ENCODE peak calls at places on chromosome 16, in six cellular contexts. One of them, this sample, is unnamed.

GRCh38 chr16:10598157-10598556 is 17.8 kb upstream of the EMP2 start:
- DNase-seq in NCI-H226: no peak
- DNase-seq in activated naive CD8-positive, alpha-beta T cell treated with anti-CD3 and anti-CD28 coated beads, Interleukin-2, amount 10 ng/mL, durations not matched to agents 7 days and 5 days: no peak
- DNase-seq in transverse colon: peak
- DNase-seq in tibial artery: no peak
- DNase-seq in Caki2: no peak
- DNase-seq in this sample: no peak

GRCh38 chr16:13848795-13849194 is 71.2 kb upstream of the ERCC4 start:
- DNase-seq in Caki2: no peak
- DNase-seq in transverse colon: no peak
- DNase-seq in tibial artery: no peak
- DNase-seq in activated naive CD8-positive, alpha-beta T cell treated with anti-CD3 and anti-CD28 coated beads, Interleukin-2, amount 10 ng/mL, durations not matched to agents 7 days and 5 days: no peak
- DNase-seq in NCI-H226: no peak
- DNase-seq in this sample: no peak

GRCh38 chr16:5621826-5622225 is 524.2 kb upstream of the EEF2KMT start:
- DNase-seq in NCI-H226: peak
- DNase-seq in tibial artery: no peak
- DNase-seq in transverse colon: no peak
- DNase-seq in activated naive CD8-positive, alpha-beta T cell treated with anti-CD3 and anti-CD28 coated beads, Interleukin-2, amount 10 ng/mL, durations not matched to agents 7 days and 5 days: no peak
- DNase-seq in Caki2: no peak
- DNase-seq in this sample: no peak

GRCh38 chr16:19330801-19331484 is 45.4 kb downstream of the CLEC19A start:
- DNase-seq in tibial artery: no peak
- DNase-seq in activated naive CD8-positive, alpha-beta T cell treated with anti-CD3 and anti-CD28 coated beads, Interleukin-2, amount 10 ng/mL, durations not matched to agents 7 days and 5 days: no peak
- DNase-seq in transverse colon: no peak
- DNase-seq in Caki2: peak
- DNase-seq in NCI-H226: no peak
- DNase-seq in this sample: no peak

GRCh38 chr16:813204-813915 is 12.8 kb upstream of the GNG13 start:
- DNase-seq in tibial artery: no peak
- DNase-seq in NCI-H226: no peak
- DNase-seq in transverse colon: peak
- DNase-seq in activated naive CD8-positive, alpha-beta T cell treated with anti-CD3 and anti-CD28 coated beads, Interleukin-2, amount 10 ng/mL, durations not matched to agents 7 days and 5 days: peak
- DNase-seq in Caki2: no peak
- DNase-seq in this sample: no peak

GRCh38 chr16:48452991-48453760 is 68.0 kb upstream of the SIAH1 start:
- DNase-seq in tibial artery: no peak
- DNase-seq in transverse colon: no peak
- DNase-seq in Caki2: no peak
- DNase-seq in activated naive CD8-positive, alpha-beta T cell treated with anti-CD3 and anti-CD28 coated beads, Interleukin-2, amount 10 ng/mL, durations not matched to agents 7 days and 5 days: no peak
- DNase-seq in NCI-H226: no peak
- DNase-seq in this sample: no peak

GRCh38 chr16:85286970-85287814 is 174.9 kb upstream of the CIBAR2 start:
- DNase-seq in tibial artery: peak
- DNase-seq in Caki2: no peak
- DNase-seq in transverse colon: no peak
- DNase-seq in NCI-H226: no peak
- DNase-seq in activated naive CD8-positive, alpha-beta T cell treated with anti-CD3 and anti-CD28 coated beads, Interleukin-2, amount 10 ng/mL, durations not matched to agents 7 days and 5 days: no peak
- DNase-seq in this sample: no peak

GRCh38 chr16:86681440-86681838 is 103.1 kb downstream of the FOXL1 start:
- DNase-seq in Caki2: no peak
- DNase-seq in tibial artery: peak
- DNase-seq in activated naive CD8-positive, alpha-beta T cell treated with anti-CD3 and anti-CD28 coated beads, Interleukin-2, amount 10 ng/mL, durations not matched to agents 7 days and 5 days: no peak
- DNase-seq in NCI-H226: no peak
- DNase-seq in transverse colon: no peak
- DNase-seq in this sample: no peak

GRCh38 chr16:89993971-89994370 is 25.3 kb downstream of the DBNDD1 start:
- DNase-seq in activated naive CD8-positive, alpha-beta T cell treated with anti-CD3 and anti-CD28 coated beads, Interleukin-2, amount 10 ng/mL, durations not matched to agents 7 days and 5 days: no peak
- DNase-seq in transverse colon: no peak
- DNase-seq in NCI-H226: no peak
- DNase-seq in tibial artery: no peak
- DNase-seq in Caki2: no peak
- DNase-seq in this sample: no peak

GRCh38 chr16:56013962-56014552 is 138.9 kb upstream of the CES5A start:
- DNase-seq in tibial artery: no peak
- DNase-seq in activated naive CD8-positive, alpha-beta T cell treated with anti-CD3 and anti-CD28 coated beads, Interleukin-2, amount 10 ng/mL, durations not matched to agents 7 days and 5 days: peak
- DNase-seq in transverse colon: peak
- DNase-seq in NCI-H226: peak
- DNase-seq in Caki2: peak
- DNase-seq in this sample: no peak

GRCh38 chr16:88591577-88592021 is 21.4 kb downstream of the ZC3H18 start:
- DNase-seq in tibial artery: peak
- DNase-seq in NCI-H226: no peak
- DNase-seq in transverse colon: peak
- DNase-seq in Caki2: no peak
- DNase-seq in activated naive CD8-positive, alpha-beta T cell treated with anti-CD3 and anti-CD28 coated beads, Interleukin-2, amount 10 ng/mL, durations not matched to agents 7 days and 5 days: no peak
- DNase-seq in this sample: no peak

GRCh38 chr16:66007717-66008116 is 358.8 kb upstream of the CDH5 start:
- DNase-seq in Caki2: no peak
- DNase-seq in NCI-H226: peak
- DNase-seq in transverse colon: no peak
- DNase-seq in activated naive CD8-positive, alpha-beta T cell treated with anti-CD3 and anti-CD28 coated beads, Interleukin-2, amount 10 ng/mL, durations not matched to agents 7 days and 5 days: no peak
- DNase-seq in tibial artery: no peak
- DNase-seq in this sample: no peak